ENCODE peak calls at places on chromosomes 11 and 22, in seven cellular contexts. V, K, D, M, S, A and B are unnamed samples.

GRCh38 chr11:5196067-5196466 is 4.4 kb downstream of the OR51V1 start:
- DNase-seq in V (no peak), K (no peak), M (no peak), A (no peak), S (no peak), D (no peak), B (no peak)

GRCh38 chr11:129279326-129280026 is 87.4 kb upstream of the ARHGAP32 start:
- DNase-seq in A (peak), D (peak), V (peak), K (peak), M (peak), S (peak), B (peak)

GRCh38 chr11:101860694-101861371 is 54.0 kb upstream of the CEP126 start:
- DNase-seq in K (no peak), S (peak), V (peak), D (peak), A (peak), M (no peak), B (peak)

GRCh38 chr11:98365185-98365584 is 655.6 kb upstream of the CNTN5 start:
- DNase-seq in A (peak), K (no peak), V (no peak), S (no peak), D (no peak), M (no peak), B (no peak)

GRCh38 chr11:34773826-34774225 is 142.4 kb downstream of the APIP start:
- DNase-seq in K (no peak), D (no peak), S (no peak), A (no peak), V (peak), M (no peak), B (no peak)

GRCh38 chr11:125258626-125259025 is 94.1 kb downstream of the PKNOX2 start:
- DNase-seq in D (no peak), A (no peak), M (no peak), V (no peak), S (no peak), K (no peak), B (no peak)

GRCh38 chr11:95149659-95150294 is 60.1 kb downstream of the ENDOD1 start:
- DNase-seq in A (peak), D (no peak), M (peak), K (no peak), V (peak), S (peak), B (peak)

GRCh38 chr22:44326549-44326881 is 13.8 kb upstream of the SHISAL1 start:
- DNase-seq in K (no peak), M (no peak), A (no peak), D (no peak), S (no peak), V (no peak), B (no peak)

GRCh38 chr22:28402539-28402938 is 277.1 kb downstream of the TTC28 start:
- DNase-seq in K (peak), D (no peak), M (no peak), A (no peak), V (no peak), S (no peak), B (no peak)

GRCh38 chr11:114237321-114238280 is 58.6 kb upstream of the NNMT start:
- DNase-seq in A (no peak), D (no peak), K (no peak), V (peak), M (no peak), S (no peak), B (no peak)

GRCh38 chr11:73334244-73335203 is 26.4 kb downstream of the ARHGEF17 start:
- DNase-seq in M (peak), K (no peak), S (peak), V (peak), A (peak), D (peak), B (peak)

GRCh38 chr11:108135845-108136599 is 14.7 kb downstream of the ACAT1 start:
- DNase-seq in S (no peak), K (no peak), M (no peak), A (no peak), D (no peak), V (peak), B (no peak)

GRCh38 chr11:128330203-128330602 is 257.2 kb downstream of the ETS1 start:
- DNase-seq in V (no peak), M (no peak), S (no peak), K (no peak), D (no peak), A (no peak), B (no peak)

GRCh38 chr22:37337204-37337943 is 55.1 kb downstream of the CYTH4 start:
- DNase-seq in S (no peak), V (peak), M (no peak), K (no peak), D (no peak), A (no peak), B (no peak)

GRCh38 chr11:33323421-33323820 is 66.2 kb downstream of the HIPK3 start:
- DNase-seq in D (no peak), V (no peak), K (no peak), A (no peak), M (no peak), S (no peak), B (no peak)
- TF ChIP-seq CTCF in D (no peak), V (peak), K (no peak), A (no peak), M (no peak), S (no peak), B (no peak)

GRCh38 chr11:44917741-44918140 is 32.9 kb downstream of the TP53I11 start:
- DNase-seq in M (no peak), K (no peak), A (no peak), D (no peak), S (no peak), V (no peak), B (no peak)

GRCh38 chr11:44923080-44923479 is 27.6 kb downstream of the TP53I11 start:
- DNase-seq in D (no peak), K (no peak), V (no peak), S (no peak), M (no peak), A (no peak), B (no peak)

GRCh38 chr11:44923796-44924195 is 26.9 kb downstream of the TP53I11 start:
- DNase-seq in V (no peak), A (no peak), K (no peak), D (no peak), S (no peak), M (no peak), B (no peak)

GRCh38 chr11:44916797-44917196 is 33.9 kb downstream of the TP53I11 start:
- DNase-seq in M (no peak), K (no peak), A (no peak), V (no peak), D (no peak), S (no peak), B (no peak)

DNA sequence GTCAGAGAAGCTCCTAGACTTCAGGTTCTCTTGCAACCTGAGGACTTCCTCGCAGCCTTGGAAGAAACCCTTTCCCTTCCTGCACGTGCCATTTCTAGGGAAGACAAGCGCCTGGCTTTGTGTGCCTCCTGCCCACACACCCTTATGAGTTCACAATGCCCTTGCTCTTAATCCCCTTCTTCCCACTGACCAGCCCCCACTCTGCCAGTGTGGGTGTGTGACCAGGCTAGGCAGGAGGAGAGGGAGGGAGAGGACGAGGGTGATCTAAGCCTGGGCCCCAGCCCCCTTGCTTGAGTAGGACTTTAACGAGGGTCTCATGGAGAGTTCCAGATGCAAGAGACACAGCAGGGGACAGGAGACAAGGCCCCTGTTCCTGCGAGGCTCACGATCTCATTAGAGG is 30.2 kb downstream of the TP53I11 start:
- DNase-seq in K (no peak), V (no peak), A (no peak), S (no peak), D (no peak), M (no peak), B (no peak)
- TF ChIP-seq CTCF in K (no peak), V (no peak), A (no peak), S (no peak), D (no peak), M (no peak), B (no peak)

DNA sequence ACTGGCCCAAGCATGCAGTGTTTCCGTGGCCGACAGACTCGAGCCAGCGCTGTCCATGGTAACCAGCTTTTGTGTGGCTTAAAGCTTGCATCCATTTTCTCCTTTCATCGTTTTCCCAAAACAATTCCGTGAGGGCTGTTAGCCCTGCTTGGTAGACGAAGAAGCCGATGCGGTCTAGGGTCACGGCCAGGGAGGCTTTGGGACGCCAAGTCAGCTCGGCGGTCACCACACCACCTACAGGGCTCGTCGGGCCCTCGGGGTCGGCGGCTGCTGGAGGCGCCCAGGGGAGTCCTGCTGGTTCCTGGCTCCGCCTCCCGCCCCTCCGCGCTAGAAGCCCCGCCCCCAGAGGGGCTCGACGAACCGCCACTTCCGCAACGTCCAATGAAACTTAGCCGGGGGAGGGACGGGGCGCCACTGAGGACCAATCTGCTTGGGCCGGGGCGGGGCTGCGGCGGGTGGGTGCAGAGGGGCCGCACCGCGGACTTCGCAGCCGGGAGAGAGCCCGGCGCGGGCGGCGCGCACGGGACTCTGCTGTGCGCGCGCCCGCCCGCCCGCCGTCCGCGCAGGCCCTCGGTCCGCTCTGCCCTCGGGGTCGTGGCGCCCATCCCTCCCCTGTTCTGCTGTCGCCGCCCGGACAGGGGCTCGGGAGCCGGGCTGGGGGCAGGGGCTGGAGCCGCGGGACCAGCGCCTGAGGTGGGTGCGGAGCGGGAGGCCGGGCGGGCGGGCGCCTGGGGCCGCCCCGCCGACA is at the start of gene TIGD3:
- DNase-seq in M (peak), D (peak), S (peak), V (peak), A (peak), K (peak), B (peak)
- TF ChIP-seq CTCF in M (no peak), D (no peak), S (no peak), V (no peak), A (no peak), K (no peak), B (no peak)

DNA sequence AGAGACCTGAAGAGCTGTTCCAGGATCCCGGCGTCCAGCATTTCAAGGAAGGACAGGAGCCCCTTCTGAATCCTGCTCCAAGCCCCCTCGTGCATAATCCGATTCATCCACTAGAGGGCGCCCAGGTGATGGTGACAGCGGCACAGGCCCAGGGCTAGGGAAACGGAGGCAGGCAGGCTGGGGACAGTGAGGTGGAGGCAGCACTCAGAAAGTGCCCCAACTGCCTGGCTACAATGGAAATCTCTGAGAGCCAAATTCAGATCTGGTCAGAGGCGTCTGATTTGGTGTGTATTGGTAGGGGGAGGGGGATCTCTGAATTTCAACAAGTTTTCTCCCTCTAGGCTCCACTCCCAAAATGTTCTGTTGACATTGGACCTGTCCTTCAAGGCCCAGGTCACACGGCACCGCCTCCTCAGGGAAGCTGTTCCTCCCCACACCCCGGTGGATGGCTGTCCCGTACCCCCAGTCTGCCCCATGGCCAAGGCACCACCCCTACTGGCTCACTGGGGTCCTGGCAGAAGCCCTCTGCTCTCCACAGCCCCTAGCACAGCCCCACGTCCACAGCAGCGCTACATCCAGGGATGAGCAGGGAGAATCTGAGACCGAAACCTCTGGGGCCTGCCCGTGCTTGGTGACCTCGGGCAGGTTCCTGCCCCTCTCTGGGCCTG is 142.9 kb downstream of the CRYBB2 start:
- DNase-seq in K (peak), M (peak), D (peak), A (peak), S (peak), V (peak), B (peak)
- TF ChIP-seq CTCF in K (peak), M (peak), D (peak), A (peak), S (peak), V (peak), B (peak)

GRCh38 chr11:32489464-32489863 is 54.1 kb upstream of the WT1 start:
- DNase-seq in V (no peak), K (no peak), A (no peak), M (no peak), D (no peak), S (no peak), B (no peak)

GRCh38 chr11:32485733-32486132 is 50.4 kb upstream of the WT1 start:
- DNase-seq in K (no peak), A (no peak), D (no peak), S (no peak), M (no peak), V (no peak), B (no peak)

GRCh38 chr11:32487270-32487669 is 51.9 kb upstream of the WT1 start:
- DNase-seq in V (no peak), A (peak), M (no peak), K (no peak), D (no peak), S (no peak), B (no peak)
- TF ChIP-seq CTCF in V (peak), A (no peak), M (no peak), K (peak), D (no peak), S (no peak), B (no peak)

GRCh38 chr11:117679464-117679863 is 117.6 kb downstream of the DSCAML1 start:
- DNase-seq in A (no peak), V (no peak), M (no peak), S (no peak), D (no peak), K (no peak), B (no peak)
- TF ChIP-seq CTCF in A (no peak), V (no peak), M (no peak), S (no peak), D (no peak), K (no peak), B (no peak)

DNA sequence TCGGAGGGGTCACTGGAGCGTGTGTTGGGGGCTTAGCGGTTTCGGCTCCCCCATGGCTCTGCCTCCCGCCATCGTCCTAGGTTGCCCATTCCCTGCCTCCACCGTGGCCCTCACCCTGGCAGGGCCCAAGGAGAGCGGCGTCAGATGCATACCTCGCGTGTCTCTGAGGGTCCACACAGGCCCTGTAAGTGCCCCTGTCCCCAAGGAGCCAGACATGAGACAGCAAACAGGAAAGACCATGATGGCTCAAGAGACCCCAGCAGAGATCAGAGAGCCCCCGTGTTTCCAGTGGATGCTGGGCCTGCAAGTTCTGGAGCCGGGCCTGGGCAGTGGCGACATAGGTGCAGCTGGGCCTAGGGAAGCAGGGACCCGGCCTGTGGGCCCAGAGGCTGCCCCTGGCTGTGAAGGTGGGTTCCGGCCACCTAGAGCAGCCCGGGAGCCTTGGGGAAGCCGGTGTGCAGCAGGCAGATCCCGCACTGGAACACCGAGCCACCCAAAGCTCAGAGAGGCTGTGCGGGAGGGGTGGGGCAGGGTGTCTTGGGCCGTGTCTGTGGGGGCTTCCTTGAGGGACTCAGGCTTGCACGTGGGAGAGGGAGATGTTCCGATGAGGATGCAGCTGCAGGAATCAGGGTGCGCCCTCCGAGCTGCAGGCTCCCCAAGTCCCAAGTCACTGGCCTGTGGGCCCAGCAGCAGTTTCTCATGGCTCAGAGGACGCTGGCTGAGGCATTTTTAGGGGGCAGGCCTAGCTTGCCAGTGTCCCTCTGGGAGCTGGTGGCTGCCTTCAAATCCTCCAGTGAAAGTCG is 126.4 kb downstream of the KCNQ1OT1 start:
- DNase-seq in S (no peak), M (peak), D (no peak), V (no peak), K (no peak), A (no peak), B (no peak)
- TF ChIP-seq CTCF in S (no peak), M (no peak), D (no peak), V (no peak), K (no peak), A (no peak), B (no peak)

DNA sequence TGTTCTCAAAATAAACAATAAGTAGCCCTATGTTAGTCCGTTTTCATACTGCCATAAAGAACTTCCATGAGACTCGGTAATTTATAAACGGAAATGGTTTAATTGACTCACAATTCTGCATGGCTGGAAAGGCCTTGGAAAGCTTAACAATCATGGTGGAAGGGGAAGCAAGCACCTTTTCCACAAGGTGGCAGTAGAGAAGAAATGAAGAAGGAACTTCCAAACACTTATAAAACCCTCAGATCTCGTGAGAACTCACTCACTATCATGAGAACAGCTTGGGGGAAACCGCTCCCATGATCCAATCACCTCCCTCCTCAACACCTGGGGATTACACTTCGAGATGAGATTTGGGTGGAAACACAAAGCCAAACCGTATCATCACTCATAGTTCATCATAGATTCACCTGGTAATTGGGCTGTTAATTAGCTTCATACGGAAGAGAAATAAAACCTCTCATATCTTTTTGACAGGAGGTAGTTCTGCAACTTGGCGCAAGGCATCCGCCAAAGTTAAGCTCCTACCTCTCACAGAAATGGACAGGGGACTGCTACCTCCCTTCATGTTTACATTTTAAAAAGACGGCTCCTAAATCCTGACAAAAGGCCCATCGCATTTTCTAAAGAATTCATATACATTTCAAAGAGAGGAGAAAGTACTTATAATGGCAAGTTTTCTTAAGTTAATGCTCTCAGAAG is 49.0 kb downstream of the MUC15 start:
- DNase-seq in S (no peak), D (no peak), V (peak), M (no peak), A (no peak), K (no peak), B (no peak)
- TF ChIP-seq CTCF in S (no peak), D (no peak), V (peak), M (no peak), A (peak), K (peak), B (no peak)

GRCh38 chr11:126265801-126266200 is 2.9 kb downstream of the SRPRA start:
- DNase-seq in D (no peak), K (no peak), A (no peak), V (peak), S (no peak), M (no peak), B (no peak)
- TF ChIP-seq CTCF in D (no peak), K (no peak), A (no peak), V (no peak), S (peak), M (no peak), B (no peak)